ENCODE peak calls at places on chromosomes 12 and 14, in eight cellular contexts. J, U, Z, L, F, M, E and A are unnamed samples.

GRCh38 chr12:6752181-6752930 is 585 bp downstream of the MLF2 start:
- DNase-seq in J (no peak), U (peak), Z (no peak), L (peak), F (peak), M (no peak), E (no peak), A (no peak)

GRCh38 chr12:46430340-46430948 is 57.9 kb upstream of the SLC38A2 start:
- DNase-seq in J (no peak), U (peak), Z (peak), L (no peak), F (peak), M (no peak), E (no peak), A (no peak)

GRCh38 chr12:126663304-126664094 is 1598.3 kb downstream of the AACS start:
- DNase-seq in J (no peak), U (peak), Z (no peak), L (no peak), F (peak), M (no peak), E (no peak), A (no peak)

GRCh38 chr14:45891417-45892080 is 638.5 kb upstream of the MIS18BP1 start:
- DNase-seq in J (no peak), U (peak), Z (no peak), L (no peak), F (peak), M (peak), E (peak), A (no peak)

GRCh38 chr14:87899228-87899627 is 93.8 kb downstream of the GALC start:
- DNase-seq in J (no peak), U (no peak), Z (no peak), L (no peak), F (no peak), M (no peak), E (no peak), A (no peak)

GRCh38 chr14:23640524-23641141 is 4.5 kb downstream of the DHRS2 start:
- DNase-seq in J (peak), U (peak), Z (no peak), L (no peak), F (peak), M (peak), E (peak), A (no peak)

GRCh38 chr12:1007994-1008393 is 17.0 kb downstream of the ERC1 start:
- DNase-seq in J (no peak), U (no peak), Z (no peak), L (no peak), F (no peak), M (no peak), E (no peak), A (no peak)

GRCh38 chr12:126570571-126570970 is 1505.3 kb downstream of the AACS start:
- DNase-seq in J (no peak), U (no peak), Z (no peak), L (no peak), F (no peak), M (no peak), E (no peak), A (no peak)

GRCh38 chr14:24080888-24081738 is 9.8 kb downstream of the CPNE6 start:
- DNase-seq in J (no peak), U (peak), Z (no peak), L (peak), F (peak), M (peak), E (peak), A (no peak)

GRCh38 chr14:90732723-90733122 is 83.5 kb downstream of the TTC7B start:
- DNase-seq in J (no peak), U (no peak), Z (no peak), L (no peak), F (no peak), M (no peak), E (no peak), A (no peak)

GRCh38 chr14:38387821-38388220 is 131.9 kb upstream of the CLEC14A start:
- DNase-seq in J (no peak), U (no peak), Z (no peak), L (no peak), F (no peak), M (no peak), E (no peak), A (no peak)

GRCh38 chr14:64736271-64737131 is 32.3 kb downstream of the PLEKHG3 start:
- DNase-seq in J (no peak), U (no peak), Z (no peak), L (no peak), F (no peak), M (peak), E (no peak), A (no peak)

GRCh38 chr14:79298373-79298772 is 912.9 kb downstream of the DIO2 start:
- DNase-seq in J (no peak), U (no peak), Z (no peak), L (no peak), F (no peak), M (no peak), E (no peak), A (no peak)

GRCh38 chr12:11895421-11896064 is 175.2 kb upstream of the BCL2L14 start:
- DNase-seq in J (no peak), U (no peak), Z (no peak), L (no peak), F (no peak), M (no peak), E (no peak), A (no peak)

GRCh38 chr14:99481745-99482099 is 513 bp downstream of the CCNK start:
- DNase-seq in J (no peak), U (peak), Z (no peak), L (peak), F (peak), M (no peak), E (no peak), A (no peak)

GRCh38 chr12:56725723-56726102 is 614 bp upstream of the NACA start:
- DNase-seq in J (no peak), U (no peak), Z (no peak), L (no peak), F (no peak), M (no peak), E (no peak), A (no peak)

GRCh38 chr12:115660211-115660805 is 617.2 kb downstream of the MED13L start:
- DNase-seq in J (no peak), U (peak), Z (no peak), L (no peak), F (peak), M (peak), E (no peak), A (no peak)

GRCh38 chr12:68641138-68641537 is 30.4 kb downstream of the RAP1B start:
- DNase-seq in J (no peak), U (no peak), Z (no peak), L (no peak), F (peak), M (no peak), E (no peak), A (no peak)

GRCh38 chr12:64665506-64665905 is 55.2 kb downstream of the RASSF3 start:
- DNase-seq in J (no peak), U (no peak), Z (no peak), L (peak), F (no peak), M (no peak), E (no peak), A (no peak)

GRCh38 chr12:119182701-119183493 is 4.2 kb downstream of the HSPB8 start:
- DNase-seq in J (no peak), U (no peak), Z (no peak), L (no peak), F (no peak), M (no peak), E (no peak), A (no peak)

DNA sequence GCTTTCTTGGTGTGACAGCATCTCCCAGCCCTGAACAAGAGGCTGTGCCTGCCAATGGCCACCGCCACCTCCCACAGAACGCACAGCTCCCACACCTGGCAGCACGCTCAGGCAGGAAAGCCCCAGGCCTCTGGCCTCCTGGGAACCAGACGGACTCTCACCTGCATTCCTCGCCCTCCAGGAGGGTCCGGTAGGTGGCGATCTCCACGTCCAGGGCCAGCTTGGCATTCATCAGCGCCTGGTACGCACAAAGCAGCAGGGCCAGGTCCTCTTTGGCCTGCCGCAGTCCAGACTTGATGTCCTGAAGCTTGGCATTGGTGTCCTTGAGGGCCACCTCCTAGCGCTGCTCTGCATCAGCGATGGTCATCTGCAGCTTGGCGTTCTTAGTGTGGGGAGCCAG is 12.1 kb upstream of the KRT77 start:
- DNase-seq in J (no peak), U (peak), Z (no peak), L (peak), F (peak), M (peak), E (no peak), A (no peak)
- TF ChIP-seq CTCF in J (no peak), U (peak), Z (no peak), L (no peak), F (no peak), M (no peak), E (no peak), A (peak)

GRCh38 chr12:49626169-49626835 is 2.9 kb downstream of the PRPF40B start:
- DNase-seq in J (no peak), U (peak), Z (no peak), L (no peak), F (peak), M (no peak), E (no peak), A (no peak)

GRCh38 chr12:49622501-49623141 is 740 bp upstream of the PRPF40B start:
- DNase-seq in J (no peak), U (no peak), Z (no peak), L (no peak), F (peak), M (peak), E (no peak), A (no peak)

GRCh38 chr12:49624919-49625577 is 1.7 kb downstream of the PRPF40B start:
- DNase-seq in J (no peak), U (peak), Z (no peak), L (no peak), F (peak), M (no peak), E (no peak), A (no peak)

GRCh38 chr12:49621651-49622500 is 1.5 kb upstream of the PRPF40B start:
- DNase-seq in J (no peak), U (no peak), Z (no peak), L (no peak), F (no peak), M (peak), E (no peak), A (no peak)

DNA sequence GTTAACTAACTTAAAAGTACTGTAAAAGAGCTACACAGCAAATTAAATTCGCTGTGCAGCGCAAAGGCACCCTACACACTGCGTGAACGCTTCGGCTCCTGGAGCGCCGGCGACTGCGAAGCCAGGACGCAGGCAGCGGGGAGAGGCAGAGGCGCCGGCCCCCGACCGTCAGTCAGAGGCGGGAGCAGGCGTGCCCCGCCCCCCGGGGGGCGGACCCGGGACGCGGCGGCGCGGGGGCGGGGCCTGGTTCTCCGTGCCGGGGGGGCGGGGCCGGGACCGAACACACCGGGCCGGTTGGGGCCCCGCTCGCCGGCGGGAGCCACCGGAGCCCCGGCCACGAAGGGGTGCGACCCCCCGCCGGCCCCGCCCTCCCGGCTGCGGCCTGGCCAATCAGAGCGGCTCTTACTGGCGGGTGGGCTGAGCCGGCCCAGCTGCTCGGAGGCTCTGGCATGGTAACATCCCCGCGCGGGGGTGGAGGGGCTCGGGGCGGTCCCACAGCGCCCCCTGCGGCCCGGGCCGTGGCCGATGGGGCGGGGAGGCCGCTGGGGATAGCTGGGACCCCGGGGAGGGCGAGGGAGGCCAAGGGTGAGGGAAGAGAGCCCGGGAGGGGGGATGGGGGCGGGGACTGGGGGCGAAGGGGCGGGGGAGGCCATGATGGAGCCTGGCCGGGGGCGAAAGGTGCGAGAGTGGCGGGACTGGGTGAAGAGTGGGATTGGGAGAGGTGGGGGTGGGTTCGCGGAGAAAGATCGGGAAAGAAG is at the start of gene PRPF40B:
- DNase-seq in J (peak), U (peak), Z (no peak), L (peak), F (peak), M (peak), E (peak), A (peak)
- TF ChIP-seq CTCF in J (peak), U (peak), Z (peak), L (peak), F (no peak), M (peak), E (peak), A (peak)

GRCh38 chr14:56294125-56294524 is 175.9 kb downstream of the PELI2 start:
- DNase-seq in J (no peak), U (peak), Z (no peak), L (no peak), F (no peak), M (no peak), E (no peak), A (no peak)
- TF ChIP-seq CTCF in J (no peak), U (peak), Z (no peak), L (no peak), F (no peak), M (no peak), E (no peak), A (no peak)

DNA sequence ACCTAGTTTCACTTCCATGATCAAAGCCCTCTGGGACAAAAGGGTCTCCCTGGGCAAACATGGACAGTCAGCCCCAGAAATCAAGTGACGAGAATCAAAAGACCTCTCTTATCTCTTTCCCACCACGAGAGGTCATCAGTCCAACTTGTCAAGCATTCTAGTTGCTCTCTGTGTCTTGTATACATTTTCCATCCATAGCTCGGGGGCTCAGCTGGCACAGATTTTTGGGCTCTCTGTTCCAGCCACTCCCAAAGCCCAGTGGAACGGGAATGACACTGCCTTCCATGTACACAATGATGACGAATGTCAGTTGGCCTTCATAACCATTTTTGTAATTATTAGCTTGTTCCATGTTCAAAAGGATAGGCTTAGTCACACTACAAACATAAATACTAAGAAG is 29.7 kb downstream of the NOS1 start:
- DNase-seq in J (no peak), U (peak), Z (no peak), L (no peak), F (no peak), M (no peak), E (no peak), A (no peak)
- TF ChIP-seq CTCF in J (no peak), U (peak), Z (no peak), L (no peak), F (no peak), M (no peak), E (no peak), A (no peak)

GRCh38 chr14:105941226-105942166 is 415.1 kb downstream of the TMEM121 start:
- DNase-seq in J (no peak), U (no peak), Z (no peak), L (no peak), F (no peak), M (no peak), E (no peak), A (no peak)

GRCh38 chr14:105945891-105946290 is 419.5 kb downstream of the TMEM121 start:
- DNase-seq in J (no peak), U (peak), Z (no peak), L (no peak), F (no peak), M (no peak), E (no peak), A (no peak)

GRCh38 chr14:105947599-105947998 is 421.2 kb downstream of the TMEM121 start:
- DNase-seq in J (no peak), U (no peak), Z (no peak), L (no peak), F (no peak), M (no peak), E (no peak), A (no peak)

GRCh38 chr14:105943973-105944602 is 417.7 kb downstream of the TMEM121 start:
- DNase-seq in J (no peak), U (no peak), Z (no peak), L (no peak), F (no peak), M (no peak), E (no peak), A (no peak)

DNA sequence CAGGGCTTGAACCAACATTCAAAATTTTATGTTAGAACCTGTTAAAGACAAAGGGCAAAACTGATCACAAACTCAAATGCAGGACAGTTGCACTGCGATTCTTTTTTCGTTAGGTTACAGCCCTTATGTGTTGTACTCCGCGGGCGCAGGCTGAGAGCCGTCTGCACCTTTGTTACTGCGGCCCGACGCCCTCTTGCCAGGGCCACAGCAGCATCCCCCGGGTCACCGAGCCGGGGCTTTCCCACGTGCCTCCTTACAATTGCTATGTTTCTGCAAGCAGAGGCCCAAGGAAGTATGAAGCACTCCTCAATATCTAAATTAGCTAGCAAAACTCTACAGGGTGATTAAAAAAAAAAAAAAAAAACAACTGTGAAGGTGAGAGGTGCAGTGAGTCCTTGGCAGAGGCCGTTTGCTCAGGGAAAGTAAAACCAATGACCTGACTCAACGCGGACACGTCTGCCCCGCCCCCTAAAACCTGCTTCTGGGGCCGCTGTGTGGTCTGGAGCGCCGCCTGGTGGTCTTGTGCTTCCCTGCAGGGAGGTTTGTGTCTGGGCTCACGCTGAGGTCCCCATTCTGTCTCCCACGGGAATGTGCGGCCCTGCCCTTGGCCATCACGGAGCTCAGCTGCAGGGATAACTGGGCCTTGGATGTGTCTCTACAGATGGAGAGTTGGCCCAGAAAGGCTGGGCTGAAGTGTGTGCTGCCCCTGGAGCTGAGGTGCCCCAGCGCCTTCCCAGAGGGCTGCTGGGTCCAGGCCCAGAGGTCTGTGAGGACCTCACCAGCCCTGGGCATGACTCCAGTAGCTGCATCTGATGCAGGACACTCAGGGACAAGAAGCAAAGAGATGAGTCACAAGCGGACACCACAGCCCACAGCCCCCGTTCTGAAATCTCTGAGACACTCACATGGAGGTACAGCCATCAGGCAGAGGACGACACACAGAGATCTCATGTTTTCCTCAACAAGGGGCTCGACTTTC is 418.5 kb downstream of the TMEM121 start:
- DNase-seq in J (peak), U (peak), Z (peak), L (no peak), F (no peak), M (peak), E (peak), A (no peak)
- TF ChIP-seq CTCF in J (peak), U (peak), Z (peak), L (no peak), F (no peak), M (peak), E (no peak), A (peak)